ENCODE peak calls at places on chromosomes 3 and 15, in five cellular contexts. G, M, Y, K and P are unnamed samples.

GRCh38 chr15:41989573-41990242 is 17.4 kb upstream of the EHD4 start:
- DNase-seq in Y (peak; percentile 92), M (peak; percentile 85), G (peak; percentile 73), K (no peak), P (peak; percentile 59)

GRCh38 chr3:106399208-106399607 is 530.4 kb upstream of the CBLB start:
- DNase-seq in M (no peak), G (no peak), K (no peak), Y (no peak), P (peak; percentile 36)

GRCh38 chr3:38613426-38613825 is 36.1 kb downstream of the SCN5A start:
- DNase-seq in K (no peak), Y (no peak), M (no peak), G (no peak), P (no peak)

GRCh38 chr3:190288836-190289235 is 33.4 kb downstream of the CLDN1 start:
- DNase-seq in K (no peak), G (no peak), M (no peak), Y (no peak), P (peak; percentile 19)

GRCh38 chr3:37221407-37221806 is 47.0 kb upstream of the LRRFIP2 start:
- DNase-seq in M (no peak), G (peak; percentile 95), K (no peak), Y (no peak), P (peak; percentile 88)

GRCh38 chr3:135444058-135444457 is 521.5 kb upstream of the PPP2R3A start:
- DNase-seq in G (no peak), M (no peak), Y (no peak), K (no peak), P (no peak)

GRCh38 chr15:39317225-39317624 is 263.7 kb upstream of the THBS1 start:
- DNase-seq in Y (no peak), M (no peak), K (no peak), G (no peak), P (peak; percentile 82)

GRCh38 chr3:14289590-14290453 is 111.2 kb downstream of the LSM3 start:
- DNase-seq in K (no peak), G (peak; percentile 60), Y (no peak), M (peak; percentile 50), P (peak; percentile 96)

GRCh38 chr3:151552589-151552988 is 91.7 kb upstream of the IGSF10 start:
- DNase-seq in K (no peak), M (no peak), Y (no peak), G (no peak), P (peak; percentile 11)

GRCh38 chr15:49758856-49759255 is 138.0 kb downstream of the DTWD1 start:
- DNase-seq in G (no peak), K (no peak), M (no peak), Y (no peak), P (peak; percentile 64)

GRCh38 chr15:74426404-74427281 is 7.1 kb downstream of the SEMA7A start:
- DNase-seq in M (no peak), G (no peak), K (no peak), Y (no peak), P (no peak)

GRCh38 chr15:41911691-41912345 is 18.0 kb upstream of the SPTBN5 start:
- DNase-seq in K (no peak), Y (no peak), G (no peak), M (no peak), P (no peak)

GRCh38 chr3:40078590-40078989 is 230.9 kb upstream of the EIF1B start:
- DNase-seq in Y (no peak), M (no peak), G (no peak), K (no peak), P (no peak)

GRCh38 chr15:40461958-40462357 is 8.8 kb upstream of the CHST14 start:
- DNase-seq in Y (no peak), K (no peak), G (no peak), M (no peak), P (no peak)

GRCh38 chr3:128152419-128153155 is 694 bp upstream of the EEFSEC start:
- DNase-seq in G (no peak), K (no peak), Y (peak; percentile 80), M (peak; percentile 43), P (peak; percentile 68)

GRCh38 chr3:49022751-49023171 is 840 bp downstream of the NDUFAF3 start:
- DNase-seq in G (no peak), M (no peak), K (no peak), Y (peak; percentile 32), P (no peak)

GRCh38 chr3:160885791-160886286 is 129.8 kb downstream of the PPM1L start:
- DNase-seq in K (peak; percentile 13), M (peak; percentile 19), Y (no peak), G (no peak), P (peak; percentile 27)

GRCh38 chr15:78879517-78880241 is 7.0 kb downstream of the MORF4L1 start:
- DNase-seq in K (no peak), M (no peak), G (no peak), Y (no peak), P (peak; percentile 40)

GRCh38 chr15:51312754-51313390 is 25.5 kb downstream of the CYP19A1 start:
- DNase-seq in M (no peak), Y (no peak), K (no peak), G (no peak), P (peak; percentile 4)

GRCh38 chr15:78243491-78243941 is 9.2 kb upstream of the ACSBG1 start:
- DNase-seq in Y (peak; percentile 66), K (no peak), G (no peak), M (no peak), P (peak; percentile 32)

GRCh38 chr3:106296111-106296510 is 427.3 kb upstream of the CBLB start:
- DNase-seq in G (no peak), K (no peak), Y (no peak), M (no peak), P (no peak)

GRCh38 chr15:101807345-101807945 is 4.1 kb downstream of the OR4F6 start:
- DNase-seq in G (no peak), K (no peak), Y (no peak), M (no peak), P (peak; percentile 89)

GRCh38 chr3:196531418-196531817 is 16.3 kb upstream of the SMCO1 start:
- DNase-seq in G (no peak), K (no peak), Y (no peak), M (no peak), P (no peak)

GRCh38 chr3:33063651-33064051 is 33.3 kb downstream of the GLB1 start:
- DNase-seq in G (no peak), K (peak; percentile 42), Y (no peak), M (no peak), P (peak; percentile 23)

GRCh38 chr15:97995192-97995591 is 34.7 kb downstream of the ARRDC4 start:
- DNase-seq in K (no peak), M (no peak), G (no peak), Y (no peak), P (no peak)

GRCh38 chr3:186374370-186374769 is 12.3 kb upstream of the DGKG start:
- DNase-seq in Y (peak; percentile 37), M (no peak), G (no peak), K (no peak), P (no peak)

GRCh38 chr3:26308454-26308853 is 314.1 kb upstream of the LRRC3B start:
- DNase-seq in Y (no peak), G (no peak), K (no peak), M (no peak), P (no peak)

GRCh38 chr3:25540187-25540765 is 112.2 kb downstream of the RARB start:
- DNase-seq in Y (peak; percentile 18), M (no peak), G (no peak), K (no peak), P (no peak)

GRCh38 chr3:86792316-86792715 is 198.6 kb downstream of the VGLL3 start:
- DNase-seq in G (no peak), Y (no peak), M (no peak), K (no peak), P (peak; percentile 66)

GRCh38 chr3:86788371-86788770 is 202.6 kb downstream of the VGLL3 start:
- DNase-seq in Y (no peak), M (no peak), G (no peak), K (no peak), P (no peak)

GRCh38 chr3:86797946-86798345 is 193.0 kb downstream of the VGLL3 start:
- DNase-seq in G (no peak), M (no peak), Y (no peak), K (no peak), P (no peak)

GRCh38 chr3:86794336-86795065 is 196.4 kb downstream of the VGLL3 start:
- DNase-seq in G (no peak), Y (no peak), M (no peak), K (no peak), P (peak; percentile 59)

GRCh38 chr3:86793786-86794185 is 197.2 kb downstream of the VGLL3 start:
- DNase-seq in K (no peak), M (no peak), Y (no peak), G (no peak), P (peak; percentile 97)
- TF ChIP-seq RCOR1 in K (no peak), M (no peak), Y (no peak), G (no peak), P (peak; percentile 50)

GRCh38 chr3:21912656-21913055 is 161.6 kb upstream of the ZNF385D start:
- DNase-seq in Y (no peak), M (no peak), G (no peak), K (no peak), P (peak; percentile 28)

GRCh38 chr3:21919383-21919782 is 168.4 kb upstream of the ZNF385D start:
- DNase-seq in K (no peak), Y (no peak), M (no peak), G (no peak), P (no peak)

GRCh38 chr3:21914451-21914850 is 163.4 kb upstream of the ZNF385D start:
- DNase-seq in M (no peak), Y (no peak), K (no peak), G (no peak), P (peak; percentile 4)

DNA sequence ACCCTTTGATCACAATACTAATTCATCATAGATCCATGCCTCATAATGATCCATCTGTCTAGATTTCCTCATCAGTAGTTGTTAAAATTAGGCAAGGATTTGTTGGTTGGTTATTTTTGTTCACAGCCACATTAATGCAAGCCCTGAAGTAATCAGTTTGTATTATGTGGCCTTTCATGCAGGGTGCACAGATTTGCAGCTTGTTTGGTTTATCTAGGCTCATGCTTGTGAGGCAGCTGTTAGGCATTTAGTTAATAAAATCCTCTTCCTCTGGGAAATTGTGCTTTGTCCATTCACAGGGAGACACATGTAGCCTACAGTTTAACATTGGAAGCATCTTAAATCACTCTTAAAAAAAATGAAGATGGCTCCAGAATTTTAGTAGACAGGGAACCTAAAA is 162.8 kb upstream of the ZNF385D start:
- DNase-seq in K (no peak), M (no peak), G (no peak), Y (no peak), P (peak; percentile 72)
- TF ChIP-seq RCOR1 in K (no peak), M (no peak), G (no peak), Y (no peak), P (no peak)

DNA sequence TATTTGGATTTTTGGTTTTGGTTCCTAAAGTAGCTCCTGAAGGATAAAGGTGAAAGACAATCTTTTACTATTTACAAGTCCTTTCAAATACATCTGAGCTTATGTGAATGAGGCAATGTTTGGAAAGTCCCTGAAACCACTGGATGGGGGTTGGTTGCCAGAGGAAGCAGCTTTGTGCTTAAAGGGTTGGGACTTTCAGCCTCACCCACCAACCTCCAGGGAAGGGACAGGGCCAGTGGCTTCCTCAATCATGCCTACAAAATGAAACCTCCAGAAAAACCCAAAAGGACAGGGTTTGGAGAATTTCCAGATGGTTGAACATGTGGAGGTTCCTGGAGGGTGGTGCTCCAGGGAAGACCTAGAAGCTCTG is 20.9 kb upstream of the ABHD17C start:
- DNase-seq in Y (no peak), M (no peak), G (no peak), K (peak; percentile 55), P (peak; percentile 60)
- TF ChIP-seq RCOR1 in Y (no peak), M (no peak), G (no peak), K (no peak), P (no peak)

DNA sequence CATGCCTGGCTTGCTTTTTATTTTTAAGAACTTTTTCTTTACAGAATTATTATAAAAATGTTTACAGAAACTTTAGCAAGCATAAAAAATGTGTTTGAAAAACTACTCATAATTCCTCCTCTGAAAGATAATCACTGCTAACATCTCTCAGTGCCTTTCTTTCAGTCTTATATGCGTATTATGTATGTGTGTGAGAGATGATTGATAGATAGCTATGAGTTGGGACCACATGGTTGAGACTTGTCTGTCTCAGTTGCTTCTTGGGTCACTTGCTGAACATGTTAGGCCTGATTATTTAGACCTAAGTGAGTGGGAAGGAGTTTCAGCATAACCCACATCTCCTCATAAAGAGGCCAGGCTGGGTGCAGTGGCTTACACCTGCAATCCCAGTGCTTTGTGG is 11.1 kb downstream of the MAP6D1 start:
- DNase-seq in Y (no peak), G (no peak), M (no peak), K (no peak), P (no peak)
- TF ChIP-seq RCOR1 in Y (no peak), G (no peak), M (no peak), K (no peak), P (no peak)